ENCODE peak calls at places on chromosomes 16 and 17, in four cellular contexts. N, O, M and T are unnamed samples.

GRCh38 chr17:49125449-49125848 is 7.1 kb upstream of the B4GALNT2 start:
- DNase-seq in O (no peak), N (no peak), M (no peak), T (no peak)

GRCh38 chr17:82257473-82257872 is 16.0 kb downstream of the CSNK1D start:
- DNase-seq in O (no peak), N (peak), M (no peak), T (peak)

GRCh38 chr17:58382885-58383248 is 30.9 kb upstream of the SUPT4H1 start:
- DNase-seq in O (no peak), N (no peak), M (no peak), T (no peak)

GRCh38 chr16:27526169-27526568 is 23.5 kb downstream of the GTF3C1 start:
- DNase-seq in O (no peak), N (peak), M (no peak), T (no peak)

GRCh38 chr16:85515830-85516397 is 97.2 kb upstream of the GSE1 start:
- DNase-seq in O (no peak), M (no peak), N (peak), T (no peak)

GRCh38 chr17:40153603-40154238 is 13.4 kb downstream of the CASC3 start:
- DNase-seq in N (no peak), M (no peak), O (no peak), T (no peak)

GRCh38 chr16:79610771-79611170 is 10.2 kb upstream of the MAF start:
- DNase-seq in O (no peak), N (peak), M (no peak), T (no peak)

GRCh38 chr16:4264546-4264945 is 8.3 kb downstream of the TFAP4 start:
- DNase-seq in O (no peak), N (no peak), M (no peak), T (peak)

GRCh38 chr16:30778549-30779244 is 8.3 kb downstream of the ZNF629 start:
- DNase-seq in M (peak), N (no peak), O (peak), T (peak)

GRCh38 chr16:79769320-79770243 is 169.0 kb upstream of the MAF start:
- DNase-seq in O (no peak), N (no peak), M (no peak), T (no peak)

GRCh38 chr17:42409467-42410351 is 13.3 kb downstream of the CAVIN1 start:
- DNase-seq in N (peak), M (peak), O (no peak), T (no peak)

GRCh38 chr17:17497065-17497844 is 1.1 kb upstream of the RASD1 start:
- DNase-seq in M (no peak), N (peak), O (no peak), T (peak)

GRCh38 chr17:58215685-58216084 is 3.4 kb downstream of the MKS1 start:
- DNase-seq in N (no peak), O (no peak), M (no peak), T (no peak)

GRCh38 chr16:81155769-81156168 is 59.6 kb upstream of the GCSH start:
- DNase-seq in M (no peak), O (no peak), N (no peak), T (no peak)

GRCh38 chr17:61499632-61500031 is 47.4 kb downstream of the TBX4 start:
- DNase-seq in N (no peak), O (no peak), M (no peak), T (no peak)

GRCh38 chr16:89572478-89573205 is 2.9 kb upstream of the CPNE7 start:
- DNase-seq in N (no peak), M (no peak), O (no peak), T (no peak)

GRCh38 chr17:82914375-82914774 is 74.6 kb upstream of the ZNF750 start:
- DNase-seq in O (no peak), M (no peak), N (peak), T (no peak)

GRCh38 chr16:58467915-58468314 is 32.0 kb upstream of the NDRG4 start:
- DNase-seq in M (no peak), N (no peak), O (no peak), T (no peak)

GRCh38 chr17:74531231-74531761 is at the start of gene CD300LB:
- DNase-seq in O (no peak), N (no peak), M (no peak), T (peak)

GRCh38 chr16:2280461-2280860 is 12.5 kb upstream of the RNPS1 start:
- DNase-seq in O (no peak), N (no peak), M (no peak), T (no peak)

GRCh38 chr17:46942441-46943217 is 19.7 kb downstream of the GOSR2 start:
- DNase-seq in M (peak), N (peak), O (peak), T (peak)

GRCh38 chr17:61463068-61463980 is 11.1 kb downstream of the TBX4 start:
- DNase-seq in N (no peak), O (no peak), M (no peak), T (peak)

GRCh38 chr17:72975509-72975908 is 117.0 kb downstream of the SLC39A11 start:
- DNase-seq in O (no peak), N (no peak), M (no peak), T (no peak)

GRCh38 chr16:66574081-66574480 is 5.2 kb upstream of the CMTM2 start:
- DNase-seq in M (peak), O (no peak), N (no peak), T (no peak)

GRCh38 chr17:7460850-7461660 is 16.2 kb downstream of the CHRNB1 start:
- DNase-seq in N (no peak), O (no peak), M (no peak), T (peak)

GRCh38 chr16:78654929-78655328 is 555.5 kb downstream of the WWOX start:
- DNase-seq in M (no peak), N (no peak), O (no peak), T (no peak)

GRCh38 chr16:15993541-15993940 is 44.1 kb downstream of the ABCC1 start:
- DNase-seq in M (no peak), O (no peak), N (peak), T (no peak)

GRCh38 chr16:55552621-55553020 is 13.9 kb upstream of the CAPNS2 start:
- DNase-seq in M (peak), N (peak), O (no peak), T (no peak)

GRCh38 chr16:30185683-30186421 is 2.5 kb downstream of the CORO1A start:
- DNase-seq in M (no peak), N (no peak), O (no peak), T (no peak)

GRCh38 chr17:80219777-80220708 is at the start of the genes SGSH and SLC26A11:
- DNase-seq in O (peak), N (peak), M (peak), T (peak)

GRCh38 chr17:27552467-27552779 is 78.6 kb upstream of the LGALS9 start:
- DNase-seq in O (no peak), M (peak), N (peak), T (no peak)

GRCh38 chr16:82995927-82996441 is 369.2 kb downstream of the CDH13 start:
- DNase-seq in O (no peak), N (no peak), M (peak), T (no peak)

GRCh38 chr17:57984936-57985674 is 2.9 kb downstream of the VEZF1 start:
- DNase-seq in N (peak), O (no peak), M (no peak), T (no peak)

GRCh38 chr17:41717408-41718286 is 5.5 kb downstream of the GAST start:
- DNase-seq in N (peak), M (peak), O (no peak), T (no peak)

GRCh38 chr17:44095647-44096496 is 25.3 kb downstream of the G6PC3 start:
- DNase-seq in M (peak), N (no peak), O (peak), T (peak)

DNA sequence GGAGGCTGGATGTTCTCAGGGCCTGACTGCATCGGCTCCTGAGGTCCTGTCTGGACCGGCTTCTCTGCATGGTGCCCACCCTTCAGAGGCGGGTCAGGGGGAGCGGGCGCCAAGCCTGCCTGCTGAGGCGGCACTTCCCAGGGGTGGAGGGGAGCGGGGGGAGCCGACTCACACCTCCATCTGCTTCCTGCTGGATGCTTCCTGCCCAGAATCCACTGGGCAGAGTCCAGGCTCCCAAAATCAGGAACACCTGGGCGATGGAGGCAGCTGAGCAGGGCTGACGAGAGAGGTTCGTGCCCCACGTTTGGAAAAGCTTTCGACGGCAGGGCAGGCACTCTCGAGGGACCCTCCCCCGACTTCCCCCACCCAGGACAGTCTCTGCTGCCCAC is 42.2 kb downstream of the TIMM22 start:
- DNase-seq in M (no peak), O (no peak), N (no peak), T (no peak)
- H2AFZ ChIP-seq in M (no peak), O (no peak), N (no peak), T (no peak)

GRCh38 chr17:68357886-68358285 is 66.6 kb downstream of the ARSG start:
- DNase-seq in O (no peak), M (no peak), N (peak), T (no peak)
- H3K9ac ChIP-seq in O (no peak), M (no peak), N (no peak), T (no peak)

GRCh38 chr17:79049821-79050220 is 24.8 kb upstream of the ENGASE start:
- DNase-seq in M (no peak), N (no peak), O (no peak), T (no peak)
- H3K4ac ChIP-seq in M (no peak), N (no peak), O (no peak), T (no peak)

DNA sequence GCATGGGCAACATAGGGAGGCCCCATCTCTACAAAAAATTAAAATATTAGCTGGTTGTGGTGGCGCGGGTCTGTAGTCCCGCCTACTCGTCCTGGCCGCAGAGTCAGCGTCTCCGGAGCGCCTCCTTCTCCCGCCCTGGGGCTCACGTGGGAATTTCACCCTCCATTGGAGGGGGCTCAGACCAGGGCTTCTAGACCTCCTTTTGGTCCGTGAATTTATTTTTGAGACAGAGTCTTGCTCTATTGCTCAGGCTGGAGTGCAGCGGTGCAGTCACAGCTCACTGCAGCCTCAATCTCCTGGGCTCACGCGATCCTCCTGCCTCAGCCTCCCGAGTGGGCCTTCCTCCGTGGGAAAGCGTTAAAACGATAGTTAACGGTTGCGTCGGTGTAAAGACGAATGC is 394 bp upstream of the NME4 start:
- DNase-seq in N (peak), O (no peak), M (peak), T (peak)
- H2AFZ ChIP-seq in N (peak), O (peak), M (peak), T (no peak)

GRCh38 chr16:24738895-24739294 is 9.4 kb downstream of the TNRC6A start:
- DNase-seq in O (no peak), N (no peak), M (no peak), T (no peak)

GRCh38 chr16:24737391-24737871 is 8.0 kb downstream of the TNRC6A start:
- DNase-seq in N (peak), M (peak), O (no peak), T (no peak)

GRCh38 chr16:24734382-24734781 is 4.9 kb downstream of the TNRC6A start:
- DNase-seq in N (peak), M (peak), O (no peak), T (no peak)

GRCh38 chr16:24736758-24737157 is 7.3 kb downstream of the TNRC6A start:
- DNase-seq in N (no peak), M (no peak), O (no peak), T (no peak)

DNA sequence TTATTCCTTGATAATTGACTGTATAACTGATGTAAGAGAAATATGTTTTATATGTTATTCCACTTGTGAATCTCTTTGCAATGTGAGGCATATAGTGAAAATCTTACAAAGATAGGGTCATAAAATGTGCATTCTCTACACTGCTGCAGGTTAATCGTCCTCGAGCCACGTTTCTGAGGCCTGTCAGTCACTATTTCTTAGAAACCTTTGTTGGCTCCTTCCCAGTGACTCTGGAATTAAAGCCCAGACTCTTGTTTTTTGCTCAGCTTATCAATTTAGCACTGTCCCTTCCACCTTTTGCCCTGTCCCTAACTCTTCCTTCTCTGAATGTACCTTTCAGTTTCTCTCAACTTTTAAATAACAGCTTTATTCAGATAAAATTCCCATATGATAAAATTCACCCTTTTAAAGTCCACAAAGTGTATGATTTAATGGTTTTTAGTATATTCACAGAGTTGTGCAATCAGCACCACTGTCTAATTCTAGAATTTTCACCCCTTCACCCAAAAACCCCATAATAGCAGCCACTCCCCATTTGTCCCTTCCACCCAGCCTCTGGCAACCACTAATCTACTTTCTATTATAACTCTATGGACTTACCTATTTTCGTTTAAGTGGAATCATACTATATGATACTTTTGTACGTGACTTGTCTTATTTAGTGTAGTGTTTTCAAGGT is 8.6 kb downstream of the TNRC6A start:
- DNase-seq in N (no peak), M (no peak), O (no peak), T (no peak)
- H3K9ac ChIP-seq in N (no peak), M (peak), O (no peak), T (no peak)

GRCh38 chr16:88568710-88569613 is 1.2 kb upstream of the ZC3H18 start:
- DNase-seq in O (no peak), M (no peak), N (no peak), T (no peak)

GRCh38 chr16:88566158-88566557 is 4.0 kb upstream of the ZC3H18 start:
- DNase-seq in O (peak), N (peak), M (peak), T (no peak)

GRCh38 chr16:88569614-88569984 is 604 bp upstream of the ZC3H18 start:
- DNase-seq in N (peak), O (no peak), M (peak), T (no peak)

GRCh38 chr16:88569985-88570690 is at the start of gene ZC3H18:
- DNase-seq in O (peak), N (peak), M (peak), T (peak)

GRCh38 chr16:88570691-88571092 is 489 bp downstream of the ZC3H18 start:
- DNase-seq in N (peak), M (no peak), O (no peak), T (no peak)
- H3K4ac ChIP-seq in N (peak), M (no peak), O (no peak), T (no peak)